ENCODE peak calls at places on chromosome 21, in six cellular contexts. F, U, G, Y, Q and R are unnamed samples.

GRCh38 chr21:35206141-35207125 is 157.3 kb upstream of the RUNX1 start:
- DNase-seq in F (peak; percentile 61), U (no peak), G (no peak), Y (no peak), Q (no peak), R (no peak)

GRCh38 chr21:16551101-16551695 is 821.4 kb downstream of the USP25 start:
- DNase-seq in F (no peak), U (no peak), G (no peak), Y (no peak), Q (no peak), R (no peak)

GRCh38 chr21:38875694-38876492 is 70.2 kb downstream of the ETS2 start:
- DNase-seq in F (no peak), U (no peak), G (no peak), Y (no peak), Q (no peak), R (no peak)

GRCh38 chr21:34061983-34062382 is 11.4 kb upstream of the MRPS6 start:
- DNase-seq in F (no peak), U (no peak), G (no peak), Y (no peak), Q (no peak), R (peak; percentile 42)

GRCh38 chr21:16088121-16088520 is 358.3 kb downstream of the USP25 start:
- DNase-seq in F (no peak), U (no peak), G (no peak), Y (no peak), Q (no peak), R (no peak)

GRCh38 chr21:32813265-32813903 is 41.8 kb upstream of the PAXBP1 start:
- DNase-seq in F (no peak), U (no peak), G (no peak), Y (no peak), Q (no peak), R (no peak)

GRCh38 chr21:21828130-21828529 is 829.9 kb downstream of the NCAM2 start:
- DNase-seq in F (no peak), U (no peak), G (no peak), Y (no peak), Q (no peak), R (no peak)

GRCh38 chr21:44513389-44514217 is 26.4 kb downstream of the KRTAP10-1 start:
- DNase-seq in F (no peak), U (no peak), G (no peak), Y (no peak), Q (no peak), R (peak; percentile 34)

GRCh38 chr21:36477559-36477958 is 2.4 kb downstream of the CLDN14 start:
- DNase-seq in F (no peak), U (no peak), G (no peak), Y (no peak), Q (no peak), R (no peak)

GRCh38 chr21:26138615-26139257 is 31.8 kb downstream of the APP start:
- DNase-seq in F (no peak), U (no peak), G (no peak), Y (no peak), Q (no peak), R (no peak)

GRCh38 chr21:27450216-27450615 is 483.3 kb upstream of the ADAMTS5 start:
- DNase-seq in F (no peak), U (no peak), G (no peak), Y (no peak), Q (no peak), R (no peak)

GRCh38 chr21:41435728-41436127 is 9.7 kb downstream of the MX1 start:
- DNase-seq in F (peak; percentile 12), U (no peak), G (no peak), Y (no peak), Q (no peak), R (no peak)

GRCh38 chr21:26846036-26846931 is 1.1 kb upstream of the ADAMTS1 start:
- DNase-seq in F (peak; percentile 71), U (no peak), G (no peak), Y (peak; percentile 75), Q (peak; percentile 17), R (peak; percentile 81)

GRCh38 chr21:15257646-15258045 is 192.8 kb upstream of the NRIP1 start:
- DNase-seq in F (no peak), U (no peak), G (no peak), Y (no peak), Q (no peak), R (no peak)

GRCh38 chr21:30714436-30714835 is 4.1 kb downstream of the KRTAP21-3 start:
- DNase-seq in F (no peak), U (no peak), G (no peak), Y (no peak), Q (no peak), R (no peak)

GRCh38 chr21:42061866-42062542 is 9.1 kb upstream of the UMODL1 start:
- DNase-seq in F (no peak), U (peak; percentile 87), G (no peak), Y (no peak), Q (no peak), R (no peak)

GRCh38 chr21:44294391-44295162 is 5.3 kb upstream of the PFKL start:
- DNase-seq in F (no peak), U (peak; percentile 14), G (no peak), Y (no peak), Q (peak; percentile 66), R (peak; percentile 57)

GRCh38 chr21:26715878-26716506 is 129.2 kb downstream of the ADAMTS1 start:
- DNase-seq in F (no peak), U (no peak), G (no peak), Y (peak; percentile 28), Q (peak; percentile 65), R (peak; percentile 73)